ENCODE peak calls at places on chromosomes 1 and 21, in six cellular contexts. One of them, this sample, is unnamed.
A peak's percentile ranks its signal among the peaks of the same experiment; 100 is the strongest.

GRCh38 chr1:182235952-182236650 is 155.5 kb downstream of the GLUL start:
- DNase-seq in A549: no peak
- DNase-seq in GM12878: no peak
- DNase-seq in endothelial cell of umbilical vein: no peak
- DNase-seq in K562: peak; percentile 91
- DNase-seq in HepG2: no peak
- DNase-seq in this sample: peak; percentile 22

GRCh38 chr1:14500041-14500440 is 98.4 kb upstream of the KAZN start:
- DNase-seq in A549: no peak
- DNase-seq in GM12878: no peak
- DNase-seq in endothelial cell of umbilical vein: no peak
- DNase-seq in K562: no peak
- DNase-seq in HepG2: no peak
- DNase-seq in this sample: no peak

GRCh38 chr21:41836166-41837015 is 42.8 kb downstream of the PRDM15 start:
- DNase-seq in A549: no peak
- DNase-seq in GM12878: no peak
- DNase-seq in endothelial cell of umbilical vein: no peak
- DNase-seq in K562: no peak
- DNase-seq in HepG2: no peak
- DNase-seq in this sample: no peak

GRCh38 chr1:106995970-106996369 is 60.5 kb upstream of the PRMT6 start:
- DNase-seq in A549: no peak
- DNase-seq in GM12878: peak; percentile 86
- DNase-seq in endothelial cell of umbilical vein: no peak
- DNase-seq in K562: no peak
- DNase-seq in HepG2: no peak
- DNase-seq in this sample: no peak

GRCh38 chr1:231040800-231041704 is 998 bp upstream of the FAM89A start:
- DNase-seq in A549: no peak
- DNase-seq in GM12878: no peak
- DNase-seq in endothelial cell of umbilical vein: no peak
- DNase-seq in K562: no peak
- DNase-seq in HepG2: no peak
- DNase-seq in this sample: no peak

GRCh38 chr1:40820251-40820797 is 36.7 kb downstream of the KCNQ4 start:
- DNase-seq in A549: peak; percentile 15
- DNase-seq in GM12878: no peak
- DNase-seq in endothelial cell of umbilical vein: no peak
- DNase-seq in K562: peak; percentile 73
- DNase-seq in HepG2: no peak
- DNase-seq in this sample: peak; percentile 73

GRCh38 chr1:46062651-46063319 is 69.6 kb downstream of the PIK3R3 start:
- DNase-seq in A549: no peak
- DNase-seq in GM12878: peak; percentile 51
- DNase-seq in endothelial cell of umbilical vein: no peak
- DNase-seq in K562: no peak
- DNase-seq in HepG2: no peak
- DNase-seq in this sample: peak; percentile 37

GRCh38 chr1:100835866-100836842 is 58.5 kb downstream of the EXTL2 start:
- DNase-seq in A549: no peak
- DNase-seq in GM12878: no peak
- DNase-seq in endothelial cell of umbilical vein: peak; percentile 83
- DNase-seq in K562: no peak
- DNase-seq in HepG2: no peak
- DNase-seq in this sample: no peak

GRCh38 chr1:193799948-193800690 is 613.7 kb upstream of the B3GALT2 start:
- DNase-seq in A549: no peak
- DNase-seq in GM12878: no peak
- DNase-seq in endothelial cell of umbilical vein: no peak
- DNase-seq in K562: no peak
- DNase-seq in HepG2: no peak
- DNase-seq in this sample: no peak

GRCh38 chr1:215958836-215959235 is 391.7 kb downstream of the KCTD3 start:
- DNase-seq in A549: no peak
- DNase-seq in GM12878: no peak
- DNase-seq in endothelial cell of umbilical vein: no peak
- DNase-seq in K562: no peak
- DNase-seq in HepG2: no peak
- DNase-seq in this sample: no peak

GRCh38 chr1:168341576-168341975 is 60.9 kb downstream of the TBX19 start:
- DNase-seq in A549: no peak
- DNase-seq in GM12878: no peak
- DNase-seq in endothelial cell of umbilical vein: no peak
- DNase-seq in K562: no peak
- DNase-seq in HepG2: no peak
- DNase-seq in this sample: no peak

GRCh38 chr1:119483441-119484200 is 23.4 kb upstream of the HSD3B1 start:
- DNase-seq in A549: no peak
- DNase-seq in GM12878: no peak
- DNase-seq in endothelial cell of umbilical vein: no peak
- DNase-seq in K562: no peak
- DNase-seq in HepG2: no peak
- DNase-seq in this sample: no peak

GRCh38 chr1:110523011-110523410 is 4.0 kb upstream of the KCNA10 start:
- DNase-seq in A549: no peak
- DNase-seq in GM12878: no peak
- DNase-seq in endothelial cell of umbilical vein: no peak
- DNase-seq in K562: no peak
- DNase-seq in HepG2: no peak
- DNase-seq in this sample: no peak

GRCh38 chr1:93805027-93805426 is 74.0 kb downstream of the DNTTIP2 start:
- DNase-seq in A549: no peak
- DNase-seq in GM12878: no peak
- DNase-seq in endothelial cell of umbilical vein: peak; percentile 46
- DNase-seq in K562: no peak
- DNase-seq in HepG2: no peak
- DNase-seq in this sample: no peak

GRCh38 chr1:76109404-76109803 is 34.9 kb downstream of the ST6GALNAC3 start:
- DNase-seq in A549: no peak
- DNase-seq in GM12878: no peak
- DNase-seq in endothelial cell of umbilical vein: no peak
- DNase-seq in K562: no peak
- DNase-seq in HepG2: no peak
- DNase-seq in this sample: no peak

GRCh38 chr1:246043556-246043955 is 463.5 kb downstream of the SMYD3 start:
- DNase-seq in A549: no peak
- DNase-seq in GM12878: no peak
- DNase-seq in endothelial cell of umbilical vein: peak; percentile 50
- DNase-seq in K562: no peak
- DNase-seq in HepG2: no peak
- DNase-seq in this sample: no peak

GRCh38 chr21:27277122-27277521 is 310.2 kb upstream of the ADAMTS5 start:
- DNase-seq in A549: no peak
- DNase-seq in GM12878: no peak
- DNase-seq in endothelial cell of umbilical vein: no peak
- DNase-seq in K562: no peak
- DNase-seq in HepG2: no peak
- DNase-seq in this sample: no peak

GRCh38 chr1:24411963-24412362 is 1.6 kb downstream of the STPG1 start:
- DNase-seq in A549: no peak
- DNase-seq in GM12878: no peak
- DNase-seq in endothelial cell of umbilical vein: no peak
- DNase-seq in K562: peak; percentile 78
- DNase-seq in HepG2: no peak
- DNase-seq in this sample: no peak

GRCh38 chr1:214401666-214402065 is 120.7 kb downstream of the SMYD2 start:
- DNase-seq in A549: no peak
- DNase-seq in GM12878: no peak
- DNase-seq in endothelial cell of umbilical vein: no peak
- DNase-seq in K562: no peak
- DNase-seq in HepG2: no peak
- DNase-seq in this sample: no peak

GRCh38 chr1:197200468-197200899 is 54.0 kb upstream of the ASPM start:
- DNase-seq in A549: no peak
- DNase-seq in GM12878: no peak
- DNase-seq in endothelial cell of umbilical vein: peak; percentile 67
- DNase-seq in K562: peak; percentile 52
- DNase-seq in HepG2: no peak
- DNase-seq in this sample: peak; percentile 40

GRCh38 chr1:228339766-228340685 is 66.6 kb downstream of the TRIM11 start:
- DNase-seq in A549: no peak
- DNase-seq in GM12878: no peak
- DNase-seq in endothelial cell of umbilical vein: no peak
- DNase-seq in K562: no peak
- DNase-seq in HepG2: no peak
- DNase-seq in this sample: no peak

GRCh38 chr1:109151146-109151545 is 37.2 kb downstream of the ELAPOR1 start:
- DNase-seq in A549: peak; percentile 39
- DNase-seq in GM12878: no peak
- DNase-seq in endothelial cell of umbilical vein: peak; percentile 57
- DNase-seq in K562: peak; percentile 71
- DNase-seq in HepG2: peak; percentile 49
- DNase-seq in this sample: no peak

GRCh38 chr1:12059722-12060464 is 3.2 kb upstream of the TNFRSF8 start:
- DNase-seq in A549: no peak
- DNase-seq in GM12878: no peak
- DNase-seq in endothelial cell of umbilical vein: no peak
- DNase-seq in K562: no peak
- DNase-seq in HepG2: no peak
- DNase-seq in this sample: no peak

GRCh38 chr1:151832318-151832984 is 849 bp upstream of the RORC start:
- DNase-seq in A549: peak; percentile 38
- DNase-seq in GM12878: no peak
- DNase-seq in endothelial cell of umbilical vein: no peak
- DNase-seq in K562: no peak
- DNase-seq in HepG2: peak; percentile 70
- DNase-seq in this sample: no peak

GRCh38 chr1:25843483-25843882 is 15.8 kb downstream of the AUNIP start:
- DNase-seq in A549: no peak
- DNase-seq in GM12878: no peak
- DNase-seq in endothelial cell of umbilical vein: no peak
- DNase-seq in K562: no peak
- DNase-seq in HepG2: no peak
- DNase-seq in this sample: no peak

GRCh38 chr1:153963850-153964331 is 554 bp upstream of the SLC39A1 start:
- DNase-seq in A549: peak; percentile 78
- DNase-seq in GM12878: no peak
- DNase-seq in endothelial cell of umbilical vein: no peak
- DNase-seq in K562: peak; percentile 71
- DNase-seq in HepG2: peak; percentile 52
- DNase-seq in this sample: no peak

GRCh38 chr1:185467125-185467524 is 150.1 kb upstream of the IVNS1ABP start:
- DNase-seq in A549: no peak
- DNase-seq in GM12878: no peak
- DNase-seq in endothelial cell of umbilical vein: no peak
- DNase-seq in K562: peak; percentile 30
- DNase-seq in HepG2: no peak
- DNase-seq in this sample: no peak

GRCh38 chr1:43367904-43368645 is at the start of gene ELOVL1:
- DNase-seq in A549: peak; percentile 84
- DNase-seq in GM12878: peak; percentile 41
- DNase-seq in endothelial cell of umbilical vein: peak; percentile 89
- DNase-seq in K562: peak; percentile 97
- DNase-seq in HepG2: peak; percentile 75
- DNase-seq in this sample: peak; percentile 94
- TF ChIP-seq POLR2A in A549: peak; percentile 82
- TF ChIP-seq POLR2A in GM12878: peak; percentile 94
- TF ChIP-seq POLR2A in endothelial cell of umbilical vein: peak; percentile 98
- TF ChIP-seq POLR2A in K562: peak; percentile 92
- TF ChIP-seq POLR2A in HepG2: peak; percentile 96
- TF ChIP-seq POLR2A in this sample: peak; percentile 71

DNA sequence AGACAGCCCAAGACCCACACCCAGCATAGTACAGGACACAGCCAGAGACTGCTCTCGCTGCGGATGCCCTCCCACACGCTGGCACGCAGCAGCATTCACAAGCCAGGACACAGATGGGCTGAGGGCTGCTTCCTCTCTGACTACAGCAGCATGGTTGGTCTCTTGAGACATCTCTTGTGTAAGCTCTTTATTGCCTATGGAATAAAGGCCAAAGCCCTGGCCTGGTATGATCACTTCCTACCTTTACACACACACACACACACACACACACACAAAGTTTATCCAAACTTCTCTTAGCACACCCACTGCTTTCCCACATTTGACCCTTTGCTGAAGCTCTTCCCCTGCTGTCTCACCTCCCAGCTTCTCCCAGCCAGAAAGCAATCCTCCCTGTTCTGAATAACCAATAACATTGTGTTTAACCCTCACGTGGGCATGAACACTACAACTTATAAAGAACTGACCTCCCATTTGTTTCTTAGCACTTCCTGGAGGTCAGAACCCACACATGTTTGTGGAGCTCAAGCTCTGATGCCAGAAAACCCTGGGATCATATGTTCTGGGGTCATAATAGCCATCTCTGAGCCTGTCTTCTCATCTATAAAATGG is 1.2 kb upstream of the LUZP1 start:
- DNase-seq in A549: peak; percentile 43
- DNase-seq in GM12878: no peak
- DNase-seq in endothelial cell of umbilical vein: peak; percentile 91
- DNase-seq in K562: peak; percentile 76
- DNase-seq in HepG2: peak; percentile 32
- DNase-seq in this sample: peak; percentile 98
- H3K4me3 ChIP-seq in A549: no peak overlapping the region
- H3K4me3 ChIP-seq in GM12878: no peak overlapping the region
- H3K4me3 ChIP-seq in endothelial cell of umbilical vein: no peak overlapping the region
- H3K4me3 ChIP-seq in K562: peak overlapping the region; percentile 83
- H3K4me3 ChIP-seq in HepG2: peak overlapping the region; percentile 30
- H3K4me3 ChIP-seq in this sample: peak overlapping the region; percentile 75

DNA sequence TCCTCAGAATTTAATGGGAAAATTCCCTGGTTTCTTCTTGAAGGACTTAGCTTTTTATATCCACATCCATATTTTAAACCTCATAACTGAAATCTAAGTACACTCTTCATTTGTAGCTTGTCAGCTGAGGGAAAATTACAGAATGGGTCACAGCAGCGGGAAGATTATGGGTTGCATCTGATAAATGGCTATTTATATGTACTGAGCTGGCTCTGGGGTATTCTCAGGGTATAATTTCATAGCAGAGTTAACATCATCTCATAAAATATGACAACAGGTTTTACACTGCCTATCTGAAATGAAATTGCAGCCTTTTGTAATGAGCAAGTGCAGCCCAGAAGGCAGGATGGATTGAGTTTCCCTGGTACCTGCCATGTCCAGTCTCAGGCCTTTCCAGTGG is 42.3 kb upstream of the NHLH2 start:
- DNase-seq in A549: no peak
- DNase-seq in GM12878: no peak
- DNase-seq in endothelial cell of umbilical vein: no peak
- DNase-seq in K562: no peak
- DNase-seq in HepG2: no peak
- DNase-seq in this sample: no peak
- TF ChIP-seq MYC in A549: no peak
- TF ChIP-seq MYC in GM12878: no peak
- TF ChIP-seq MYC in endothelial cell of umbilical vein: no peak
- TF ChIP-seq MYC in K562: no peak
- TF ChIP-seq MYC in HepG2: no peak
- TF ChIP-seq MYC in this sample: no peak

DNA sequence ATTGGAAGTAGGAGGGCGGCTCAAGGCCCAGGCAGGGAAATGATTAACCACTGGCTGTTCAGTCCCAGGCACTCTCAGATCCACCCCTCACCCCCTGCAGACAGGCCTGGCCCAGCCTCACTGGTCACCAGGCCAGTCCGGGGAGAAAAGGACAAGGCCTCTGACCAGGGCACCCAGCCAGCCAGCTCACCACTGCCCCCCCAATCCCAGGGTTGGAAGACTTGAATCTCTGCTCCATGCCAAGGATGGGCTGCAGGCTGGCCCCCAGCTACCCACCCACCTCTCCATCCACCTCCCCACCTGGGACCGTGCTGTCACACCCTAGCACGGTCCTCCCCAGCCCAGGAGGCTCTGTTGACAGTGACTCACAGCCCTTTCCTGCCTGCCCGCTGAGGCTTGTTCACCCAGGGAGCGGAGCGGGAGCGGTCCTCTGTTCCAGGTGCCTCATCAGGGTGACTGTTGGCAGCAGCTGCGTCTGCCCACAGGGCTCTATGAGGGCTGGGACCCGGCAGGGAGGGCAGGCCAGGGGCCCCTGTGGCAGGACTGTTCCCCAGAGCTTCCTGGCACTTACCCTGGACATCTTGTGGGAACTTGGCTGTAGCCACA is 2.2 kb downstream of the LAD1 start:
- DNase-seq in A549: peak; percentile 86
- DNase-seq in GM12878: no peak
- DNase-seq in endothelial cell of umbilical vein: no peak
- DNase-seq in K562: no peak
- DNase-seq in HepG2: peak; percentile 77
- DNase-seq in this sample: no peak
- TF ChIP-seq POLR2A in A549: no peak
- TF ChIP-seq POLR2A in GM12878: no peak
- TF ChIP-seq POLR2A in endothelial cell of umbilical vein: no peak
- TF ChIP-seq POLR2A in K562: no peak
- TF ChIP-seq POLR2A in HepG2: peak; percentile 53
- TF ChIP-seq POLR2A in this sample: no peak